ENCODE peak calls at places on chromosomes 11 and 22, in seven cellular contexts. Y is endothelial cell of umbilical vein; P is CD4-positive, alpha-beta T cell; O is RWPE1; I is CD8-positive, alpha-beta T cell; V is pancreas; J is Peyer's patch. E is an unnamed sample.

GRCh38 chr22:30286813-30287625 is 2.3 kb downstream of the CASTOR1 start:
- DNase-seq in Y (peak; percentile 61), P (peak; percentile 83), O (no peak), I (peak; percentile 93), V (peak; percentile 61), J (peak; percentile 92), E (peak; percentile 40)

GRCh38 chr11:56906683-56907148 is 82.0 kb upstream of the OR5AK2 start:
- DNase-seq in Y (no peak), P (no peak), O (peak; percentile 87), I (no peak), V (no peak), J (no peak), E (no peak)

GRCh38 chr11:128757886-128758612 is 64.2 kb downstream of the FLI1 start:
- DNase-seq in Y (no peak), P (no peak), O (no peak), I (no peak), V (no peak), J (peak; percentile 64), E (no peak)

GRCh38 chr22:46891382-46891951 is 129.0 kb downstream of the TBC1D22A start:
- DNase-seq in Y (no peak), P (no peak), O (no peak), I (no peak), V (no peak), J (no peak), E (no peak)

GRCh38 chr11:34052608-34053160 is 1.2 kb downstream of the CAPRIN1 start:
- DNase-seq in Y (no peak), P (no peak), O (peak; percentile 29), I (peak; percentile 59), V (peak; percentile 51), J (peak; percentile 63), E (peak; percentile 21)

GRCh38 chr11:117462183-117462574 is 134.5 kb downstream of the CEP164 start:
- DNase-seq in Y (no peak), P (no peak), O (no peak), I (no peak), V (no peak), J (no peak), E (no peak)

GRCh38 chr11:35272391-35272821 is 133.4 kb downstream of the CD44 start:
- DNase-seq in Y (no peak), P (no peak), O (no peak), I (peak; percentile 53), V (no peak), J (peak; percentile 49), E (no peak)

GRCh38 chr11:22798890-22799289 is 30.7 kb downstream of the SVIP start:
- DNase-seq in Y (no peak), P (no peak), O (no peak), I (no peak), V (no peak), J (no peak), E (no peak)

GRCh38 chr11:130209128-130209932 is 49.7 kb downstream of the ST14 start:
- DNase-seq in Y (no peak), P (no peak), O (no peak), I (peak; percentile 45), V (no peak), J (peak; percentile 42), E (no peak)

GRCh38 chr22:42960146-42960509 is 54.8 kb downstream of the PACSIN2 start:
- DNase-seq in Y (no peak), P (no peak), O (no peak), I (no peak), V (no peak), J (peak; percentile 50), E (no peak)

GRCh38 chr22:45887202-45888131 is 89.5 kb downstream of the WNT7B start:
- DNase-seq in Y (no peak), P (no peak), O (peak; percentile 60), I (no peak), V (peak; percentile 62), J (no peak), E (no peak)

GRCh38 chr11:129896062-129896461 is 684 bp upstream of the NFRKB start:
- DNase-seq in Y (no peak), P (no peak), O (no peak), I (no peak), V (no peak), J (no peak), E (no peak)

GRCh38 chr11:128814856-128815705 is 52.0 kb downstream of the KCNJ1 start:
- DNase-seq in Y (no peak), P (no peak), O (peak; percentile 24), I (no peak), V (peak; percentile 27), J (no peak), E (no peak)

GRCh38 chr11:101436511-101437142 is 147.2 kb downstream of the TRPC6 start:
- DNase-seq in Y (peak; percentile 10), P (no peak), O (peak; percentile 20), I (no peak), V (peak; percentile 17), J (peak; percentile 49), E (no peak)

GRCh38 chr22:27046126-27046525 is 388.7 kb downstream of the MIAT start:
- DNase-seq in Y (no peak), P (no peak), O (no peak), I (no peak), V (no peak), J (no peak), E (no peak)

GRCh38 chr22:17271711-17272451 is 52.6 kb upstream of the ADA2 start:
- DNase-seq in Y (no peak), P (no peak), O (no peak), I (no peak), V (no peak), J (no peak), E (no peak)

GRCh38 chr22:17269224-17269606 is 50.0 kb upstream of the ADA2 start:
- DNase-seq in Y (no peak), P (no peak), O (no peak), I (no peak), V (no peak), J (no peak), E (no peak)

GRCh38 chr22:17269607-17270261 is 50.5 kb upstream of the ADA2 start:
- DNase-seq in Y (no peak), P (no peak), O (no peak), I (no peak), V (no peak), J (no peak), E (no peak)

GRCh38 chr22:17268501-17269223 is 49.4 kb upstream of the ADA2 start:
- DNase-seq in Y (no peak), P (no peak), O (no peak), I (no peak), V (no peak), J (no peak), E (no peak)

DNA sequence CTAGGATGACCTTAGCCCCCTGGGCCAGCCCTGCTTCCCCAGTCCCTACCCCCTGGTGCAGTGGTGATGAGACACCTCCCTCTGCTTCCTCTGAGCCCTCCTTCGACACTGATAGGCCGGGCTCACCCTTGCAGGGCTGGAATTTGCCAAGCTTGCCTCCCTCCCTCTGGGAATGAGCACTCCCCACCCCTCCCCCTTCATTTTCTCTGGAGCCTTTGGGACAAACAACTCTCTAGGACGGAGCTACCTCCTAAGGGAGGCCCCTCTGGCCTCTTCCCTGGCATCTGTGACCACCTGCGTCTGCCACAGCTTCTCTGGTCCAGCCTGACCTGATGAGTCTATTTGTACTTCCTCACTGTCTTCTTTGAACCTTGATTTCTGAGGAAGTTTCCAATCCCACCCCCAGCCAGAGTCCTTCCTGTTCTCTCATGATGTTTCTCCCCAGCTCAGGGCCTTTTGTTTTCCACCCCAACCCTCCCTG is 53.3 kb upstream of the ADA2 start:
- DNase-seq in Y (no peak), P (no peak), O (no peak), I (no peak), V (no peak), J (no peak), E (no peak)
- H3K27ac ChIP-seq in Y (no peak overlapping the region), P (no peak overlapping the region), O (no peak overlapping the region), I (no peak overlapping the region), V (no peak overlapping the region), J (no peak overlapping the region), E (no peak overlapping the region)

DNA sequence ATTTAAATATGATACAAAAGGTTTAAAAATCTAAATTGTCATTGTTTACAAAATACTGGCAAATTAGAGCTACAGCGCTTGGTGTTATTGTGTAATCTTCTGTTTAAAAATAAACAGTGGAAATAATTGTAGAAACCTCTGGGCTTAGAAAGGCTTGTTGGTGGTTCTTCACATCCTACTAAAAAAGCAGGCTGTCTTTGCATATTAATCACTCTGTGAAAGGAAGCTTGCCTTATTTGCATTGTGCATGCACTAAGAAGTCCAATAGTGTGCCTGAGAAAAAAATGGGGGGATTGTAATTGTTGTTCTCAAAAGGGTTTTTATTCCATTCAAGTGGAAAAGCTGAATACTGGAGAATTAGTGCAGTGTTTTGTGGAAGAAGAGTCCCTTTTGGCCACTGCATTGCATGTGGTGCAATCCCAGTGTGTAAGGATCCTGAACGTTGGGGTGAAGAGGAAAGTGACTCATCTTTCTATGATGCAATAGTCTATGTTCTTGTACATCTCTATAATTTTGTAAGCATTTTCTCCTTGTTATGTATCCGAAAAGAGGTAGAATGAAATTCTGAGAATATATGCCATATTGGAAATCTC is 16.5 kb downstream of the NCAM1 start:
- DNase-seq in Y (no peak), P (no peak), O (peak; percentile 54), I (no peak), V (no peak), J (no peak), E (peak; percentile 15)
- H3K27ac ChIP-seq in Y (no peak overlapping the region), P (no peak overlapping the region), O (no peak overlapping the region), I (no peak overlapping the region), V (no peak overlapping the region), J (peak overlapping the region; percentile 31), E (peak overlapping the region; percentile 56)

DNA sequence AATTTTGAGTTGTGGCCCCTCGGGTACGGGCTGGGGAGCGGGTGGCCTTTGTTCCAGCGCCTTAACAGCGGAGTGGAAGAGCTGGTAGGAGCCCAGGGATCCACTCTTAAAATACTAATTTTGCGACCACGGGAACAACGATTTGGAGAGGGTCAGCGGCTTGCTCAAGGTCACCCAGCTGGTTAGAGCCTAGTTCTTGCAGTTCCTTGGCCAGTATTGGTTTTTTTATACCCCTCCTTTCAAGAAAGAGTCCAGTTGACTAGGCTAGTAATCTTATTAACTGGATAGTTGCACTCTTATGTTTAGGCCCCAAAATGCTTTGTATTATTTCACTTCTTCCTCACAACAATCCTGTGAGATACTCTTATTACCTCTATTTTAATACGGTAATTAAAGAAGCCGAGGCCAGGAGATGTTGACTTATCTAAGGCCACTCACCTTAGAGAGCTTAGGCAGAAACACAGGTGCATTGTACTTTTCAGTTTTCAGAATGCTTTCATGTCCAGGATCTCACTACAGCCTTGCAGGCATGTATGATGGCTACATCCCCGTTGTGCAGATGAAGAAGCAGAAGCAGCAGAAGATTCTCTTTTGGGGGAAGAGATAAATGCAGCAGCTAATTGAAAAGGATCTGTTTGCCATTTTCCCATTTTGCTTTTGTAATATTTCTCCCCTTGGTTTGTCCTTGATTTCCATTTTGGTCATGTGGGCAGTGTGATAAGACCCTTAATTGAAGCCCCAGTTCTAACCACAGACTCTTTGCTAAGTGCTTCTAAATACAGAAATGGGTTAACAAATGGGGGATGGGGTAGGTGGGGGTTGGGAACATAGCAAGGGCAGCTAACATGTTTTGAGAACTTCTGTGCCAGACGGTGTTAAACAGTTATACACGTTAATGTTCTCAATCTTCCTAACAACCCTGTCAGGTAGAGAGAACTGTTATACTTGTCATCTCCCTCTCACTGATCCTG is 1.4 kb downstream of the SREBF2 start:
- DNase-seq in Y (peak; percentile 15), P (no peak), O (no peak), I (no peak), V (no peak), J (no peak), E (no peak)
- H3K27ac ChIP-seq in Y (peak overlapping the region; percentile 56), P (peak overlapping the region; percentile 89), O (peak overlapping the region; percentile 95), I (peak overlapping the region; percentile 85), V (peak overlapping the region; percentile 92), J (peak overlapping the region; percentile 97), E (peak overlapping the region; percentile 99)

DNA sequence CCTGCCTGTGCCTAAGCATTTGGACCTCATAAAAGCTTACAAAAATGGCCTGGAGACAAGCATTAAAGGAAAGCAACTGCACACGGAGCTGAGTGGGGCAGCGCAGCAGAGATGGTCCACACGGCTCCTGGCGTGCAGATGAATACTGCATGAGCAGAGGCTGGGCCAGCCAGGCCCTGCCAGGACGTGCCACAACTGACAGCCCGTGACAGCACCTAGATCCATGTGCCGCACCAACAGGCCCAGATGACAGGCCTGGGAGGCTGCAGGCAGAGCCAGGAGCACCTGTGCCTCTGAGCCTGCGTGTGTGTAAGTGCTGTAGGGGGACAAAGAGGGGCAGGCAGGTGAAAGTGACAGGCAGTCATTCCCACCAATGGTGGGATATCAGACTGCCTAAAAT is 33.4 kb downstream of the MICAL3 start:
- DNase-seq in Y (no peak), P (no peak), O (no peak), I (no peak), V (no peak), J (no peak), E (no peak)
- H3K27ac ChIP-seq in Y (no peak overlapping the region), P (no peak overlapping the region), O (peak overlapping the region; percentile 20), I (no peak overlapping the region), V (no peak overlapping the region), J (no peak overlapping the region), E (no peak overlapping the region)